ENCODE peak calls at places on chromosomes 13 and 19, in nine cellular contexts. D is T-helper 2 cell; F is anterior cingulate cortex; V is psoas muscle; R is WTC11; Z is trophoblast cell; U is GM19239; N is activated naive CD4-positive, alpha-beta T cell treated with Interleukin-2 at 50 U/mL for 16 hours; B is fibroblast of the conjunctiva. G is an unnamed sample.

GRCh38 chr19:18972301-18972831 is 31.3 kb upstream of the HOMER3 start:
- DNase-seq in V (no peak), N (no peak), F (no peak), D (no peak), U (no peak), B (peak), R (no peak), Z (no peak), G (no peak)

GRCh38 chr19:2613507-2614295 is 88.8 kb downstream of the GNG7 start:
- DNase-seq in N (peak), Z (peak), R (peak), B (no peak), F (no peak), U (no peak), D (peak), V (peak), G (no peak)

GRCh38 chr19:28074773-28075172 is 1138.2 kb downstream of the UQCRFS1 start:
- DNase-seq in N (no peak), R (no peak), F (no peak), Z (no peak), V (no peak), D (no peak), B (no peak), U (no peak), G (no peak)

GRCh38 chr13:22740264-22740663 is 440.5 kb upstream of the SGCG start:
- DNase-seq in D (no peak), U (no peak), N (no peak), F (no peak), Z (peak), V (no peak), R (peak), B (no peak), G (no peak)

GRCh38 chr19:1105873-1106840 is 2.4 kb downstream of the GPX4 start:
- DNase-seq in B (no peak), R (no peak), V (no peak), N (no peak), Z (no peak), D (no peak), U (no peak), F (no peak), G (no peak)

GRCh38 chr13:110537116-110537515 is 24.4 kb downstream of the RAB20 start:
- DNase-seq in B (no peak), F (no peak), Z (no peak), D (no peak), U (no peak), V (no peak), R (no peak), N (no peak), G (no peak)

GRCh38 chr13:91381371-91381770 is 17.1 kb upstream of the GPC5 start:
- DNase-seq in F (no peak), B (no peak), N (no peak), R (no peak), D (no peak), U (no peak), V (no peak), Z (no peak), G (no peak)

GRCh38 chr19:46821512-46822359 is 28.9 kb downstream of the AP2S1 start:
- DNase-seq in B (no peak), N (peak), V (no peak), F (no peak), Z (no peak), U (peak), D (peak), R (peak), G (no peak)

GRCh38 chr13:49495783-49496762 is at the start of gene PHF11:
- DNase-seq in D (peak), Z (peak), N (peak), B (peak), U (peak), F (no peak), V (peak), R (peak), G (peak)

GRCh38 chr13:22210134-22210930 is 539.5 kb downstream of the FGF9 start:
- DNase-seq in B (no peak), F (no peak), N (no peak), R (peak), Z (no peak), V (no peak), D (no peak), U (no peak), G (no peak)

GRCh38 chr13:110756268-110756667 is 42.8 kb downstream of the ING1 start:
- DNase-seq in F (no peak), U (no peak), D (no peak), R (no peak), B (no peak), N (no peak), V (no peak), Z (peak), G (no peak)

GRCh38 chr13:87311165-87311564 is 360.0 kb upstream of the SLITRK5 start:
- DNase-seq in Z (no peak), D (no peak), N (no peak), U (no peak), V (no peak), B (no peak), F (no peak), R (no peak), G (no peak)

GRCh38 chr19:4077800-4078683 is 11.3 kb upstream of the ZBTB7A start:
- DNase-seq in D (no peak), F (no peak), N (peak), Z (no peak), V (peak), R (peak), U (peak), B (no peak), G (peak)

GRCh38 chr19:55173717-55174409 is 6.2 kb downstream of the SYT5 start:
- DNase-seq in B (peak), R (peak), Z (peak), D (no peak), N (peak), U (no peak), V (no peak), F (no peak), G (peak)

G was measured in CMK.